ENCODE peak calls at places on chromosomes 13 and 19, in seven cellular contexts. One of them, this sample, is unnamed.

GRCh38 chr19:40147693-40148347 is 43.4 kb upstream of the MAP3K10 start:
- DNase-seq in PC-3: peak; percentile 50
- DNase-seq in tibial nerve: no peak
- DNase-seq in adrenal gland: peak; percentile 51
- DNase-seq in mesothelial cell of epicardium: no peak
- DNase-seq in glutamatergic neuron: no peak
- DNase-seq in progenitor cell of endocrine pancreas: no peak
- DNase-seq in this sample: no peak

GRCh38 chr13:107438251-107438650 is 777.1 kb downstream of the LIG4 start:
- DNase-seq in progenitor cell of endocrine pancreas: no peak
- DNase-seq in mesothelial cell of epicardium: no peak
- DNase-seq in adrenal gland: no peak
- DNase-seq in glutamatergic neuron: no peak
- DNase-seq in tibial nerve: no peak
- DNase-seq in PC-3: no peak
- DNase-seq in this sample: no peak

GRCh38 chr13:98083507-98083906 is 59.4 kb upstream of the FARP1 start:
- DNase-seq in glutamatergic neuron: no peak
- DNase-seq in tibial nerve: no peak
- DNase-seq in PC-3: peak; percentile 41
- DNase-seq in adrenal gland: no peak
- DNase-seq in progenitor cell of endocrine pancreas: no peak
- DNase-seq in mesothelial cell of epicardium: no peak
- DNase-seq in this sample: no peak

GRCh38 chr13:112664501-112665203 is 25.2 kb upstream of the ATP11A start:
- DNase-seq in mesothelial cell of epicardium: no peak
- DNase-seq in glutamatergic neuron: no peak
- DNase-seq in adrenal gland: no peak
- DNase-seq in progenitor cell of endocrine pancreas: no peak
- DNase-seq in PC-3: no peak
- DNase-seq in tibial nerve: no peak
- DNase-seq in this sample: no peak

GRCh38 chr19:52007436-52007804 is 591 bp downstream of the ZNF615 start:
- DNase-seq in glutamatergic neuron: peak; percentile 41
- DNase-seq in tibial nerve: peak; percentile 6
- DNase-seq in progenitor cell of endocrine pancreas: no peak
- DNase-seq in PC-3: no peak
- DNase-seq in adrenal gland: no peak
- DNase-seq in mesothelial cell of epicardium: no peak
- DNase-seq in this sample: no peak

GRCh38 chr13:100673376-100673830 is 1.2 kb downstream of the TMTC4 start:
- DNase-seq in progenitor cell of endocrine pancreas: peak; percentile 14
- DNase-seq in PC-3: no peak
- DNase-seq in mesothelial cell of epicardium: no peak
- DNase-seq in tibial nerve: no peak
- DNase-seq in adrenal gland: no peak
- DNase-seq in glutamatergic neuron: peak; percentile 56
- DNase-seq in this sample: peak; percentile 24

GRCh38 chr13:67736646-67737420 is 506.7 kb upstream of the PCDH9 start:
- DNase-seq in progenitor cell of endocrine pancreas: peak; percentile 12
- DNase-seq in tibial nerve: no peak
- DNase-seq in PC-3: peak; percentile 25
- DNase-seq in glutamatergic neuron: peak; percentile 23
- DNase-seq in adrenal gland: no peak
- DNase-seq in mesothelial cell of epicardium: no peak
- DNase-seq in this sample: no peak

GRCh38 chr13:110676057-110676510 is 29.8 kb downstream of the CARS2 start:
- DNase-seq in glutamatergic neuron: no peak
- DNase-seq in adrenal gland: no peak
- DNase-seq in PC-3: no peak
- DNase-seq in mesothelial cell of epicardium: no peak
- DNase-seq in progenitor cell of endocrine pancreas: no peak
- DNase-seq in tibial nerve: no peak
- DNase-seq in this sample: peak; percentile 77

GRCh38 chr13:31967155-31967554 is 64.4 kb upstream of the FRY start:
- DNase-seq in PC-3: no peak
- DNase-seq in adrenal gland: no peak
- DNase-seq in tibial nerve: no peak
- DNase-seq in mesothelial cell of epicardium: no peak
- DNase-seq in progenitor cell of endocrine pancreas: no peak
- DNase-seq in glutamatergic neuron: no peak
- DNase-seq in this sample: no peak

DNA sequence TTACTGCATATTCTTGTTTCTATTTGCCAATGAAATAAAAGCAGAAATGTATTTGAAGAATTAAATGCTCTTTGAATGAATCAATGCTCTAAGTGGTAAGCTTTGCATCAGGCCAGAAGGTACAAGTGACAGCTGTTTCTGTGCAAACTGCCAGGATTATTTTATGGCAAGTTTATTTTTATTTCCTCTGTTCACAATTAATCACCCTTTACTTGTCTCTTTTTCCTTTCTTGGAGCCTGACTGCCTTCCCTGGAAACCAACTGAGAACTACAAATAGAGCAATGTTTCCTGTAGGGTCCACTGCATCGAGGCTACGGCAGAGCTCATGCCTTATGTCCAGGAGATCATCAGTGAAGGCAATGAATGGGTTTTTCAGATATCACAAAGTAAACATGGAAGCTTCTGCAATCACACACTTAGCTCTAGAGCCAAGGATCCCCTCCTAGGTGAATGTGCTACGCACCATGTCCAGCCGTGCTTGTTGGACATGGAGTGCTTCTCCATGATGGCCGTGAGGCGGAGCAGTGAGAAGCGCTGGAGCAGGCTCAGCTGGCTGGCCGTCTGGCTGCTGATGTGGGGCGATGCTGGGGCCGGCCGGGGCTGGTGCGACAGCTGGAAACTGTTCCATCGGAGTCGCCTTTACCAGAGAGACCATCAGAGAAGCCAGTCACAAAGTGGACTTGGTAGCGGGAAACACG is 110.8 kb downstream of the KL start:
- DNase-seq in mesothelial cell of epicardium: no peak
- DNase-seq in progenitor cell of endocrine pancreas: no peak
- DNase-seq in adrenal gland: no peak
- DNase-seq in PC-3: no peak
- DNase-seq in glutamatergic neuron: peak; percentile 32
- DNase-seq in tibial nerve: no peak
- DNase-seq in this sample: no peak
- TF ChIP-seq CTCF in mesothelial cell of epicardium: no peak
- TF ChIP-seq CTCF in progenitor cell of endocrine pancreas: no peak
- TF ChIP-seq CTCF in adrenal gland: no peak
- TF ChIP-seq CTCF in PC-3: no peak
- TF ChIP-seq CTCF in glutamatergic neuron: no peak
- TF ChIP-seq CTCF in tibial nerve: no peak
- TF ChIP-seq CTCF in this sample: no peak

GRCh38 chr13:49497272-49497671 is 1.5 kb downstream of the PHF11 start:
- DNase-seq in mesothelial cell of epicardium: no peak
- DNase-seq in glutamatergic neuron: no peak
- DNase-seq in adrenal gland: no peak
- DNase-seq in tibial nerve: no peak
- DNase-seq in PC-3: no peak
- DNase-seq in progenitor cell of endocrine pancreas: no peak
- DNase-seq in this sample: no peak

GRCh38 chr13:49499889-49500660 is 4.3 kb downstream of the PHF11 start:
- DNase-seq in glutamatergic neuron: no peak
- DNase-seq in mesothelial cell of epicardium: no peak
- DNase-seq in adrenal gland: no peak
- DNase-seq in progenitor cell of endocrine pancreas: no peak
- DNase-seq in tibial nerve: no peak
- DNase-seq in PC-3: peak; percentile 46
- DNase-seq in this sample: no peak

GRCh38 chr13:49495783-49496762 is at the start of gene PHF11:
- DNase-seq in tibial nerve: peak; percentile 68
- DNase-seq in glutamatergic neuron: peak; percentile 46
- DNase-seq in mesothelial cell of epicardium: peak; percentile 57
- DNase-seq in PC-3: peak; percentile 60
- DNase-seq in progenitor cell of endocrine pancreas: peak; percentile 70
- DNase-seq in adrenal gland: peak; percentile 90
- DNase-seq in this sample: peak; percentile 78

GRCh38 chr13:49498211-49498610 is 2.5 kb downstream of the PHF11 start:
- DNase-seq in mesothelial cell of epicardium: no peak
- DNase-seq in tibial nerve: no peak
- DNase-seq in glutamatergic neuron: no peak
- DNase-seq in adrenal gland: no peak
- DNase-seq in progenitor cell of endocrine pancreas: no peak
- DNase-seq in PC-3: no peak
- DNase-seq in this sample: no peak

DNA sequence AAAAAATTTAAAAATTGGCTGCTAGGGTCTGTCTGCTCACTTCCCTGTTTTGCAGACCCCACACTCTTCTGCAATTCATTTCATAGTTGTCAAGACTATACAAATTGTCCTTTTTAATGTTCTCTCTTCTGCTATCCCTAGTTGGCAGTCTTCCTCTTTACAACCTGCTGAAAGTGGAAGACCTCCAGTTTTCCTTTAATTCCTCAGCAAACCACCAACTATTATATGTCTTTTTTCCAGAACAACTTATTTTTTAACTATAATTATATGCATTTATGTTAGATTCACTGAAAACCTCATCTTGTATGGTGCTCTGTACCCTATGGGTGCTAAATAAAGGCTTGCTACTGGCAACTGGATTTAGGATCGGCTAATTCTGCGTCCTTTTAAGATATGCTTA is 1.1 kb upstream of the PHF11 start:
- DNase-seq in tibial nerve: no peak
- DNase-seq in PC-3: peak; percentile 8
- DNase-seq in adrenal gland: no peak
- DNase-seq in mesothelial cell of epicardium: no peak
- DNase-seq in progenitor cell of endocrine pancreas: no peak
- DNase-seq in glutamatergic neuron: no peak
- DNase-seq in this sample: no peak
- TF ChIP-seq CTCF in tibial nerve: no peak
- TF ChIP-seq CTCF in PC-3: peak; percentile 32
- TF ChIP-seq CTCF in adrenal gland: no peak
- TF ChIP-seq CTCF in mesothelial cell of epicardium: no peak
- TF ChIP-seq CTCF in progenitor cell of endocrine pancreas: no peak
- TF ChIP-seq CTCF in glutamatergic neuron: no peak
- TF ChIP-seq CTCF in this sample: no peak

DNA sequence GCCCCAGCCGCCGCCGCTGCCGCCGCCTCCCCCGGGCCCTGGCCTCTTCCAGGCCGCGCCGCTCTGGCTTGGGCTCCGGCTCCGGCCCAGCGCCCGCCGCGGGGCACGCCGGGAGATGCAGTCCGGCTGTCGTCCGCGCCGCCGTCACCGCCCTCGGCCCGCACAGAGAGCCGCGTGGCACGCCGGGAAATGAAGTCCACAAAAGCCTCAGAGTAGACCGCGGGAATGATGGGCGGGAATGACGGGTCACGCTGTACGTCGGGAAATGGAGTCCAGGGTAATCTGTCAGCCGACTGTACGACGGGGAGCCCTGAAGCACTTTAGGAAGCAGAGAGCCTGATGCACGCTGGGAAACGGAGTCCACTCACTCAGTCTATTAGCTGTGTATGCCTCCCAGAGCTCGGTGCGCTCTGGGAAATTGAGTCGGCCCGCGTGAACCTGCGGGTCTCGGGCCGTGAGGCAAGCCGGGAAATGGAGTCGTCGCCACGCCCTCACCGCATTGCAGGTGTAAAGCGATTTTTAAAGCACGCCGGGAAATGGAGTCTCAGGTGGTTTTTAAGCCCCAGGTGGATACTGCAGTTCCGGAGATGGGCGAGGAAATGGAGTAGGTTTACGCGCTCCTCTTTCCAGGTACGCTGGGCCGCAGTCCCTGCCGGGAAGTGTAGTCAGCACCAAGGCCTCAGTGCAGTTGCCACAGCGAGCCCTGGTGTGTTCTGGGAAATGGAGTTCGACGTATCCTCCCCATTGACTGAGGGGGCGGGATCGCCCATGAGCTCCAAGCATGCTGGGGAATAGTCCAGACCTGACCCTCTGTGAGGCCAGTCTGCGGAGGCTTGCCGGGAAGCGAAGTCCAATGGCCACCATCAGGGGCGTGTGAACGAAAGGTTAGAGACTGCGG is at the start of gene GSK3A:
- DNase-seq in PC-3: peak; percentile 96
- DNase-seq in mesothelial cell of epicardium: peak; percentile 95
- DNase-seq in tibial nerve: peak; percentile 99
- DNase-seq in adrenal gland: peak; percentile 99
- DNase-seq in glutamatergic neuron: peak; percentile 98
- DNase-seq in progenitor cell of endocrine pancreas: peak; percentile 93
- DNase-seq in this sample: peak; percentile 96
- TF ChIP-seq CTCF in PC-3: no peak
- TF ChIP-seq CTCF in mesothelial cell of epicardium: no peak
- TF ChIP-seq CTCF in tibial nerve: no peak
- TF ChIP-seq CTCF in adrenal gland: no peak
- TF ChIP-seq CTCF in glutamatergic neuron: no peak
- TF ChIP-seq CTCF in progenitor cell of endocrine pancreas: no peak
- TF ChIP-seq CTCF in this sample: no peak

GRCh38 chr19:30274987-30275386 is 97.2 kb upstream of the ZNF536 start:
- DNase-seq in PC-3: no peak
- DNase-seq in progenitor cell of endocrine pancreas: no peak
- DNase-seq in mesothelial cell of epicardium: no peak
- DNase-seq in adrenal gland: no peak
- DNase-seq in tibial nerve: no peak
- DNase-seq in glutamatergic neuron: no peak
- DNase-seq in this sample: no peak
- TF ChIP-seq CTCF in PC-3: no peak
- TF ChIP-seq CTCF in progenitor cell of endocrine pancreas: no peak
- TF ChIP-seq CTCF in mesothelial cell of epicardium: no peak
- TF ChIP-seq CTCF in adrenal gland: no peak
- TF ChIP-seq CTCF in tibial nerve: no peak
- TF ChIP-seq CTCF in glutamatergic neuron: no peak
- TF ChIP-seq CTCF in this sample: no peak